ENCODE peak calls at places on chromosomes 12 and 14, in seven cellular contexts. B, A, U, W, X, D and J are unnamed samples.

GRCh38 chr12:82687020-82687951 is 580 bp downstream of the TMTC2 start:
- DNase-seq in B (peak; percentile 84), A (peak; percentile 73), U (peak; percentile 58), W (no peak), X (peak; percentile 15), D (no peak), J (no peak)

GRCh38 chr12:95218164-95218851 is 701 bp downstream of the VEZT start:
- DNase-seq in B (no peak), A (no peak), U (no peak), W (peak; percentile 41), X (no peak), D (peak; percentile 39), J (peak; percentile 11)

GRCh38 chr12:84793558-84794367 is 118.8 kb downstream of the SLC6A15 start:
- DNase-seq in B (no peak), A (no peak), U (no peak), W (no peak), X (no peak), D (no peak), J (peak; percentile 33)

GRCh38 chr12:70577283-70577634 is 60.0 kb downstream of the PTPRB start:
- DNase-seq in B (no peak), A (no peak), U (no peak), W (no peak), X (no peak), D (no peak), J (no peak)

GRCh38 chr14:104237651-104238423 is 99.5 kb downstream of the KIF26A start:
- DNase-seq in B (no peak), A (no peak), U (peak; percentile 13), W (no peak), X (no peak), D (no peak), J (no peak)

GRCh38 chr14:95140060-95140858 is 17.1 kb downstream of the DICER1 start:
- DNase-seq in B (no peak), A (no peak), U (no peak), W (peak; percentile 81), X (no peak), D (peak; percentile 48), J (no peak)

GRCh38 chr12:65695077-65695865 is 129.0 kb upstream of the HMGA2 start:
- DNase-seq in B (no peak), A (no peak), U (peak; percentile 33), W (no peak), X (no peak), D (no peak), J (peak; percentile 95)

GRCh38 chr14:85439696-85440328 is 90.1 kb upstream of the FLRT2 start:
- DNase-seq in B (no peak), A (no peak), U (no peak), W (no peak), X (no peak), D (no peak), J (peak; percentile 8)

GRCh38 chr14:85241022-85241880 is 288.7 kb upstream of the FLRT2 start:
- DNase-seq in B (no peak), A (no peak), U (no peak), W (no peak), X (no peak), D (no peak), J (peak; percentile 44)

GRCh38 chr12:79710707-79711483 is 20.1 kb upstream of the PAWR start:
- DNase-seq in B (peak; percentile 48), A (no peak), U (no peak), W (no peak), X (no peak), D (no peak), J (no peak)

GRCh38 chr12:78181544-78182162 is 351.0 kb downstream of the NAV3 start:
- DNase-seq in B (no peak), A (no peak), U (no peak), W (peak; percentile 24), X (peak; percentile 6), D (no peak), J (peak; percentile 38)

GRCh38 chr12:65300679-65301349 is 22.3 kb downstream of the MSRB3 start:
- DNase-seq in B (peak; percentile 32), A (no peak), U (no peak), W (no peak), X (no peak), D (no peak), J (no peak)

GRCh38 chr12:57808351-57808750 is 10.2 kb downstream of the AVIL start:
- DNase-seq in B (no peak), A (no peak), U (no peak), W (no peak), X (no peak), D (no peak), J (no peak)

GRCh38 chr14:60958146-60958545 is 22.7 kb downstream of the TRMT5 start:
- DNase-seq in B (no peak), A (no peak), U (no peak), W (no peak), X (no peak), D (no peak), J (no peak)

GRCh38 chr14:72818998-72819397 is 74.9 kb downstream of the DPF3 start:
- DNase-seq in B (no peak), A (no peak), U (no peak), W (no peak), X (no peak), D (no peak), J (no peak)

GRCh38 chr14:77543240-77543551 is 44.6 kb upstream of the ISM2 start:
- DNase-seq in B (no peak), A (no peak), U (no peak), W (no peak), X (no peak), D (no peak), J (no peak)

GRCh38 chr14:74609721-74610120 is 2.3 kb downstream of the LTBP2 start:
- DNase-seq in B (no peak), A (no peak), U (no peak), W (no peak), X (no peak), D (no peak), J (no peak)